ENCODE peak calls at places on chromosomes 1 and 21, in five cellular contexts. D is thoracic aorta; O is CD8-positive, alpha-beta memory T cell; R is uterus; H is heart left ventricle. G is an unnamed sample.

GRCh38 chr1:9153152-9153551 is 24.2 kb upstream of the GPR157 start:
- DNase-seq in R (no peak), O (no peak), D (no peak), H (no peak), G (no peak)

GRCh38 chr1:38831753-38832734 is 27.5 kb downstream of the RRAGC start:
- DNase-seq in R (no peak), H (no peak), D (no peak), O (no peak), G (no peak)

GRCh38 chr1:34693081-34693480 is 61.8 kb upstream of the GJB5 start:
- DNase-seq in O (no peak), D (no peak), R (no peak), H (no peak), G (no peak)

GRCh38 chr1:116268211-116268610 is 104.8 kb upstream of the ATP1A1 start:
- DNase-seq in H (no peak), R (no peak), D (no peak), O (no peak), G (peak; percentile 98)

GRCh38 chr1:48697066-48697707 is 79.5 kb downstream of the BEND5 start:
- DNase-seq in O (peak; percentile 37), D (no peak), H (no peak), R (peak; percentile 38), G (peak; percentile 63)

GRCh38 chr1:87044424-87044823 is 130.0 kb downstream of the HS2ST1 start:
- DNase-seq in O (no peak), D (no peak), R (no peak), H (no peak), G (no peak)

GRCh38 chr1:58975888-58976287 is 192.0 kb upstream of the JUN start:
- DNase-seq in R (no peak), D (no peak), O (no peak), H (no peak), G (no peak)

GRCh38 chr1:245458761-245459174 is 304.0 kb downstream of the KIF26B start:
- DNase-seq in H (no peak), R (no peak), O (no peak), D (no peak), G (no peak)

GRCh38 chr1:228869312-228869824 is 134.1 kb downstream of the RHOU start:
- DNase-seq in D (no peak), R (no peak), O (no peak), H (no peak), G (no peak)

DNA sequence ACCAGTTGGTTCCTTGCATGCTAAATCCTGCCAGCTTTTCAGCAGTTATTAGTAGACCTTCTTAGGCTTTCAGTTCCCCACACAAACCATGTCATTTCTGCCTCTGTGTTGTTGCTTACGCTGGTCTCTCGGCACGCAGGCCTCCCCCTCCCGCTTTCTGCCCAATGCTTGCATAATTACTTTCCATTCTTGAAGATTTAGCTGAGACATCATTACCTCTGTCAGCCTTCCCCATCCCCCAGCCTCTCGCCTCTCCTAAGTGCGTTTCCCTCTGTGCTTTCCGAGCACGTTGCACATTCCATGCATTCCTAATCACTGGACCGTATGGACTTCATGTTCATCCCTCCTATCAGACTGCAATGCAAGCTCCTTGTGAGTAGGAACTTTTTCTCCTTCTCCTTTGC is 26.8 kb downstream of the TSHB start:
- DNase-seq in D (no peak), O (no peak), H (no peak), R (peak; percentile 45), G (peak; percentile 96)
- H3K27ac ChIP-seq in D (no peak overlapping the region), O (no peak overlapping the region), H (no peak overlapping the region), R (peak overlapping the region; percentile 39), G (peak overlapping the region; percentile 84)

GRCh38 chr1:197782719-197783328 is 7.5 kb upstream of the DENND1B start:
- DNase-seq in D (no peak), H (no peak), O (no peak), R (no peak), G (no peak)
- H3K27ac ChIP-seq in D (no peak overlapping the region), H (no peak overlapping the region), O (no peak overlapping the region), R (no peak overlapping the region), G (no peak overlapping the region)

DNA sequence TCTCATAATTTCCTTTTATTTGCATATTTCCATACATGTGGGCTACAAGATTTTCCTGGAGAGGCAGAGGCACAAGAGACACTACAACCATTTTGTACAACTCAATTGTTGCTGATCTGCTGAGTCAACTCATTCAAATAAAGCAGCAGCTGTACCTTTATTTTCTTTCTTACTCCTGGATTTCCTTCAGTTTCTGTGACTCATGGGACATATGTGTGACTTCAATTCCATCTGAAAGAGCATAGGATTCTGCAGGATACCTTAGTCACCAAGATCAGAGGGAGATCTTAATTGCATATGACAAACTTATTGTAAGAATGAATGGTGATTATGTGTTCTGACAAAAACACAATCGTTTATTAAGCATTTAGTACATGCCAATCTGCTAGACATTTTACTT is 2219.4 kb downstream of the NCAM2 start:
- DNase-seq in D (no peak), O (no peak), H (no peak), R (no peak), G (no peak)
- H3K27ac ChIP-seq in D (no peak overlapping the region), O (no peak overlapping the region), H (no peak overlapping the region), R (no peak overlapping the region), G (no peak overlapping the region)

GRCh38 chr1:19769211-19769932 is 30.3 kb downstream of the TMCO4 start:
- DNase-seq in R (no peak), H (no peak), O (no peak), D (no peak), G (no peak)

GRCh38 chr1:19765623-19766022 is 34.1 kb downstream of the TMCO4 start:
- DNase-seq in O (no peak), R (no peak), H (no peak), D (no peak), G (no peak)

GRCh38 chr1:19770436-19771190 is 29.1 kb downstream of the TMCO4 start:
- DNase-seq in H (no peak), D (no peak), R (no peak), O (no peak), G (no peak)

GRCh38 chr1:19771350-19771749 is 28.4 kb downstream of the TMCO4 start:
- DNase-seq in H (no peak), O (no peak), D (no peak), R (no peak), G (no peak)

GRCh38 chr1:19768321-19769210 is 31.1 kb downstream of the TMCO4 start:
- DNase-seq in H (no peak), O (no peak), R (no peak), D (no peak), G (no peak)
- H3K27ac ChIP-seq in H (no peak overlapping the region), O (no peak overlapping the region), R (no peak overlapping the region), D (no peak overlapping the region), G (no peak overlapping the region)

GRCh38 chr1:65429078-65429477 is 8.6 kb downstream of the LEPR start:
- DNase-seq in O (no peak), R (no peak), H (no peak), D (no peak), G (no peak)
- H3K27ac ChIP-seq in O (no peak overlapping the region), R (peak overlapping the region; percentile 47), H (peak overlapping the region; percentile 64), D (peak overlapping the region; percentile 18), G (peak overlapping the region; percentile 63)

GRCh38 chr1:1429671-1430073 is 5.8 kb upstream of the VWA1 start:
- DNase-seq in R (no peak), O (no peak), D (no peak), H (no peak), G (no peak)
- H3K27ac ChIP-seq in R (peak overlapping the region; percentile 95), O (no peak overlapping the region), D (peak overlapping the region; percentile 75), H (peak overlapping the region; percentile 73), G (no peak overlapping the region)

GRCh38 chr1:36752891-36753361 is 270.2 kb upstream of the CSF3R start:
- DNase-seq in R (no peak), D (no peak), O (no peak), H (no peak), G (no peak)
- H3K27ac ChIP-seq in R (no peak overlapping the region), D (no peak overlapping the region), O (no peak overlapping the region), H (no peak overlapping the region), G (no peak overlapping the region)

GRCh38 chr21:44084496-44085241 is 22.5 kb upstream of the PWP2 start:
- DNase-seq in H (no peak), O (no peak), R (no peak), D (no peak), G (no peak)
- H3K27ac ChIP-seq in H (peak overlapping the region; percentile 51), O (peak overlapping the region; percentile 49), R (no peak overlapping the region), D (no peak overlapping the region), G (peak overlapping the region; percentile 68)

GRCh38 chr1:11461738-11462137 is 17.2 kb upstream of the DISP3 start:
- DNase-seq in O (no peak), H (no peak), R (no peak), D (no peak), G (no peak)
- H3K27ac ChIP-seq in O (no peak overlapping the region), H (no peak overlapping the region), R (no peak overlapping the region), D (no peak overlapping the region), G (no peak overlapping the region)

GRCh38 chr21:45408811-45409261 is 3.9 kb downstream of the COL18A1 start:
- DNase-seq in H (peak; percentile 63), D (no peak), R (no peak), O (no peak), G (no peak)
- H3K27ac ChIP-seq in H (peak overlapping the region; percentile 97), D (peak overlapping the region; percentile 65), R (no peak overlapping the region), O (no peak overlapping the region), G (peak overlapping the region; percentile 15)